ENCODE peak calls at places on chromosomes 1 and 21, in seven cellular contexts. One of them, this sample, is unnamed.

GRCh38 chr1:245336149-245336983 is 181.6 kb downstream of the KIF26B start:
- DNase-seq in brain microvascular endothelial cell: no peak
- DNase-seq in stomach: peak; percentile 51
- DNase-seq in heart left ventricle: no peak
- DNase-seq in testis: no peak
- DNase-seq in AG04450: no peak
- DNase-seq in tibial nerve: no peak
- DNase-seq in this sample: peak; percentile 77

GRCh38 chr1:29500651-29501050 is 264.3 kb downstream of the PTPRU start:
- DNase-seq in heart left ventricle: no peak
- DNase-seq in tibial nerve: no peak
- DNase-seq in stomach: peak; percentile 10
- DNase-seq in AG04450: no peak
- DNase-seq in brain microvascular endothelial cell: no peak
- DNase-seq in testis: no peak
- DNase-seq in this sample: no peak

GRCh38 chr1:203695116-203695515 is 68.5 kb downstream of the ATP2B4 start:
- DNase-seq in tibial nerve: no peak
- DNase-seq in brain microvascular endothelial cell: no peak
- DNase-seq in stomach: no peak
- DNase-seq in testis: peak; percentile 27
- DNase-seq in AG04450: no peak
- DNase-seq in heart left ventricle: peak; percentile 44
- DNase-seq in this sample: no peak

GRCh38 chr21:27480841-27481261 is 514.0 kb upstream of the ADAMTS5 start:
- DNase-seq in heart left ventricle: no peak
- DNase-seq in brain microvascular endothelial cell: peak; percentile 28
- DNase-seq in tibial nerve: no peak
- DNase-seq in testis: no peak
- DNase-seq in AG04450: no peak
- DNase-seq in stomach: no peak
- DNase-seq in this sample: no peak

GRCh38 chr1:179311149-179311700 is 17.6 kb downstream of the SOAT1 start:
- DNase-seq in stomach: no peak
- DNase-seq in testis: no peak
- DNase-seq in brain microvascular endothelial cell: no peak
- DNase-seq in AG04450: no peak
- DNase-seq in heart left ventricle: no peak
- DNase-seq in tibial nerve: no peak
- DNase-seq in this sample: no peak

GRCh38 chr1:246651012-246651411 is 73.2 kb upstream of the SCCPDH start:
- DNase-seq in stomach: no peak
- DNase-seq in heart left ventricle: no peak
- DNase-seq in AG04450: no peak
- DNase-seq in testis: no peak
- DNase-seq in brain microvascular endothelial cell: no peak
- DNase-seq in tibial nerve: no peak
- DNase-seq in this sample: no peak

GRCh38 chr1:242243472-242243871 is 244.6 kb upstream of the MAP1LC3C start:
- DNase-seq in tibial nerve: no peak
- DNase-seq in testis: no peak
- DNase-seq in stomach: no peak
- DNase-seq in heart left ventricle: no peak
- DNase-seq in AG04450: no peak
- DNase-seq in brain microvascular endothelial cell: no peak
- DNase-seq in this sample: no peak

GRCh38 chr1:11790880-11791715 is 14.7 kb downstream of the MTHFR start:
- DNase-seq in brain microvascular endothelial cell: peak; percentile 82
- DNase-seq in AG04450: peak; percentile 56
- DNase-seq in tibial nerve: peak; percentile 94
- DNase-seq in stomach: peak; percentile 92
- DNase-seq in testis: peak; percentile 90
- DNase-seq in heart left ventricle: peak; percentile 97
- DNase-seq in this sample: no peak

GRCh38 chr1:217585577-217585976 is 45.3 kb downstream of the GPATCH2 start:
- DNase-seq in heart left ventricle: no peak
- DNase-seq in stomach: no peak
- DNase-seq in brain microvascular endothelial cell: no peak
- DNase-seq in testis: no peak
- DNase-seq in tibial nerve: no peak
- DNase-seq in AG04450: no peak
- DNase-seq in this sample: no peak

GRCh38 chr1:24294228-24294672 is 24.9 kb upstream of the GRHL3 start:
- DNase-seq in tibial nerve: peak; percentile 53
- DNase-seq in testis: no peak
- DNase-seq in AG04450: peak; percentile 93
- DNase-seq in heart left ventricle: no peak
- DNase-seq in brain microvascular endothelial cell: peak; percentile 88
- DNase-seq in stomach: no peak
- DNase-seq in this sample: peak; percentile 42

GRCh38 chr1:66571789-66572188 is 37.8 kb downstream of the SGIP1 start:
- DNase-seq in AG04450: no peak
- DNase-seq in heart left ventricle: no peak
- DNase-seq in stomach: no peak
- DNase-seq in testis: no peak
- DNase-seq in tibial nerve: no peak
- DNase-seq in brain microvascular endothelial cell: no peak
- DNase-seq in this sample: no peak

GRCh38 chr1:215891673-215892072 is 324.6 kb downstream of the KCTD3 start:
- DNase-seq in stomach: no peak
- DNase-seq in heart left ventricle: no peak
- DNase-seq in AG04450: no peak
- DNase-seq in testis: no peak
- DNase-seq in brain microvascular endothelial cell: no peak
- DNase-seq in tibial nerve: no peak
- DNase-seq in this sample: no peak

GRCh38 chr21:39444406-39445145 is 1.0 kb downstream of the LCA5L start:
- DNase-seq in AG04450: no peak
- DNase-seq in stomach: no peak
- DNase-seq in brain microvascular endothelial cell: peak; percentile 53
- DNase-seq in heart left ventricle: no peak
- DNase-seq in tibial nerve: no peak
- DNase-seq in testis: no peak
- DNase-seq in this sample: peak; percentile 57

GRCh38 chr1:152486400-152487006 is 24.1 kb upstream of the LCE5A start:
- DNase-seq in stomach: no peak
- DNase-seq in tibial nerve: no peak
- DNase-seq in AG04450: no peak
- DNase-seq in brain microvascular endothelial cell: no peak
- DNase-seq in testis: no peak
- DNase-seq in heart left ventricle: no peak
- DNase-seq in this sample: no peak

GRCh38 chr21:37257526-37257966 is 9.6 kb downstream of the VPS26C start:
- DNase-seq in heart left ventricle: peak; percentile 45
- DNase-seq in testis: peak; percentile 42
- DNase-seq in brain microvascular endothelial cell: peak; percentile 11
- DNase-seq in AG04450: no peak
- DNase-seq in tibial nerve: no peak
- DNase-seq in stomach: no peak
- DNase-seq in this sample: no peak

GRCh38 chr1:110542730-110543129 is 23.8 kb upstream of the KCNA10 start:
- DNase-seq in brain microvascular endothelial cell: peak; percentile 41
- DNase-seq in testis: no peak
- DNase-seq in stomach: no peak
- DNase-seq in tibial nerve: no peak
- DNase-seq in heart left ventricle: no peak
- DNase-seq in AG04450: no peak
- DNase-seq in this sample: peak; percentile 72

GRCh38 chr1:241323510-241323909 is 33.5 kb downstream of the RGS7 start:
- DNase-seq in brain microvascular endothelial cell: peak; percentile 57
- DNase-seq in testis: peak; percentile 56
- DNase-seq in heart left ventricle: no peak
- DNase-seq in AG04450: no peak
- DNase-seq in stomach: peak; percentile 33
- DNase-seq in tibial nerve: no peak
- DNase-seq in this sample: peak; percentile 91

GRCh38 chr1:194707074-194707473 is 1520.7 kb upstream of the B3GALT2 start:
- DNase-seq in heart left ventricle: no peak
- DNase-seq in brain microvascular endothelial cell: no peak
- DNase-seq in AG04450: no peak
- DNase-seq in tibial nerve: no peak
- DNase-seq in stomach: no peak
- DNase-seq in testis: no peak
- DNase-seq in this sample: no peak

GRCh38 chr1:24437631-24438396 is 22.2 kb downstream of the NIPAL3 start:
- DNase-seq in heart left ventricle: no peak
- DNase-seq in testis: no peak
- DNase-seq in stomach: no peak
- DNase-seq in AG04450: no peak
- DNase-seq in brain microvascular endothelial cell: no peak
- DNase-seq in tibial nerve: no peak
- DNase-seq in this sample: peak; percentile 63

GRCh38 chr1:44834328-44834727 is 8.7 kb downstream of the PTCH2 start:
- DNase-seq in testis: no peak
- DNase-seq in brain microvascular endothelial cell: no peak
- DNase-seq in heart left ventricle: no peak
- DNase-seq in AG04450: no peak
- DNase-seq in tibial nerve: no peak
- DNase-seq in stomach: no peak
- DNase-seq in this sample: no peak

GRCh38 chr21:35326677-35327076 is 277.6 kb upstream of the RUNX1 start:
- DNase-seq in stomach: no peak
- DNase-seq in brain microvascular endothelial cell: no peak
- DNase-seq in tibial nerve: no peak
- DNase-seq in AG04450: no peak
- DNase-seq in heart left ventricle: no peak
- DNase-seq in testis: no peak
- DNase-seq in this sample: no peak

GRCh38 chr1:213986925-213987250 is 885 bp upstream of the PROX1 start:
- DNase-seq in stomach: no peak
- DNase-seq in brain microvascular endothelial cell: no peak
- DNase-seq in testis: no peak
- DNase-seq in AG04450: no peak
- DNase-seq in heart left ventricle: no peak
- DNase-seq in tibial nerve: no peak
- DNase-seq in this sample: no peak

GRCh38 chr1:214008791-214009612 is 21.2 kb downstream of the PROX1 start:
- DNase-seq in AG04450: no peak
- DNase-seq in testis: no peak
- DNase-seq in tibial nerve: no peak
- DNase-seq in brain microvascular endothelial cell: no peak
- DNase-seq in stomach: no peak
- DNase-seq in heart left ventricle: no peak
- DNase-seq in this sample: no peak

DNA sequence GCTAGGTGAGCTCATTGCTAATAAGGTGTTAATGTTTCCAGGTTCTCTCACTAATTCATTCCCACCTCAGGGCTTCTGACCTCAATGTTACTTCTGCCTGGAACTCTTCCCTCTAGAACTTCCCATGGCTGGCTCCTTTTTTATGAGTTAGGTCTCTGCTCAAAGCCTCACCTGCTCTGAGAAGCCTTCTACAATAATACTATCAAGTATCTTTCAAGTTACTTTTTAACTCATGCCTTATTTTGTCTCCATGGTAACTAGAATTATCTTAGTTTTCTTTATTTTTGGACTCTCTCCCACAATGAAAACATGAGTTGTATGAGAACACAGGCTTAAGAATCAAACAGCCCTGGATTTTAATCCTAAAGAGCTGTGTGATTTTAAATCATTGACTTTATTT is 3.5 kb upstream of the C1orf52 start:
- DNase-seq in brain microvascular endothelial cell: no peak
- DNase-seq in heart left ventricle: no peak
- DNase-seq in AG04450: no peak
- DNase-seq in stomach: no peak
- DNase-seq in testis: no peak
- DNase-seq in tibial nerve: no peak
- DNase-seq in this sample: no peak
- H3K27ac ChIP-seq in brain microvascular endothelial cell: no peak overlapping the region
- H3K27ac ChIP-seq in heart left ventricle: no peak overlapping the region
- H3K27ac ChIP-seq in AG04450: no peak overlapping the region
- H3K27ac ChIP-seq in stomach: peak overlapping the region; percentile 31
- H3K27ac ChIP-seq in testis: no peak overlapping the region
- H3K27ac ChIP-seq in tibial nerve: no peak overlapping the region
- H3K27ac ChIP-seq in this sample: no peak overlapping the region

GRCh38 chr21:14677639-14678179 is 131.6 kb upstream of the SAMSN1 start:
- DNase-seq in testis: no peak
- DNase-seq in stomach: no peak
- DNase-seq in tibial nerve: no peak
- DNase-seq in heart left ventricle: no peak
- DNase-seq in brain microvascular endothelial cell: no peak
- DNase-seq in AG04450: no peak
- DNase-seq in this sample: no peak
- H3K4me3 ChIP-seq in testis: no peak overlapping the region
- H3K4me3 ChIP-seq in stomach: no peak overlapping the region
- H3K4me3 ChIP-seq in tibial nerve: no peak overlapping the region
- H3K4me3 ChIP-seq in heart left ventricle: no peak overlapping the region
- H3K4me3 ChIP-seq in brain microvascular endothelial cell: no peak overlapping the region
- H3K4me3 ChIP-seq in AG04450: no peak overlapping the region
- H3K4me3 ChIP-seq in this sample: no peak overlapping the region

GRCh38 chr1:31834501-31834900 is 18.7 kb upstream of the SPOCD1 start:
- DNase-seq in testis: no peak
- DNase-seq in tibial nerve: no peak
- DNase-seq in AG04450: no peak
- DNase-seq in brain microvascular endothelial cell: no peak
- DNase-seq in heart left ventricle: no peak
- DNase-seq in stomach: no peak
- DNase-seq in this sample: peak; percentile 53
- TF ChIP-seq CTCF in testis: no peak
- TF ChIP-seq CTCF in tibial nerve: no peak
- TF ChIP-seq CTCF in AG04450: no peak
- TF ChIP-seq CTCF in brain microvascular endothelial cell: no peak
- TF ChIP-seq CTCF in heart left ventricle: no peak
- TF ChIP-seq CTCF in stomach: no peak
- TF ChIP-seq CTCF in this sample: peak; percentile 40

GRCh38 chr21:46127239-46128105 is 27.9 kb downstream of the FTCD start:
- DNase-seq in testis: no peak
- DNase-seq in stomach: no peak
- DNase-seq in AG04450: no peak
- DNase-seq in brain microvascular endothelial cell: no peak
- DNase-seq in heart left ventricle: peak; percentile 26
- DNase-seq in tibial nerve: no peak
- DNase-seq in this sample: peak; percentile 44
- H3K27ac ChIP-seq in testis: no peak overlapping the region
- H3K27ac ChIP-seq in stomach: no peak overlapping the region
- H3K27ac ChIP-seq in AG04450: peak overlapping the region; percentile 39
- H3K27ac ChIP-seq in brain microvascular endothelial cell: no peak overlapping the region
- H3K27ac ChIP-seq in heart left ventricle: peak overlapping the region; percentile 84
- H3K27ac ChIP-seq in tibial nerve: no peak overlapping the region
- H3K27ac ChIP-seq in this sample: no peak overlapping the region

GRCh38 chr1:233097546-233098254 is 147.3 kb downstream of the NTPCR start:
- DNase-seq in brain microvascular endothelial cell: no peak
- DNase-seq in testis: no peak
- DNase-seq in AG04450: no peak
- DNase-seq in stomach: no peak
- DNase-seq in tibial nerve: no peak
- DNase-seq in heart left ventricle: no peak
- DNase-seq in this sample: no peak

GRCh38 chr1:233105225-233105624 is 154.8 kb downstream of the NTPCR start:
- DNase-seq in tibial nerve: no peak
- DNase-seq in stomach: no peak
- DNase-seq in heart left ventricle: no peak
- DNase-seq in brain microvascular endothelial cell: no peak
- DNase-seq in testis: no peak
- DNase-seq in AG04450: no peak
- DNase-seq in this sample: no peak

GRCh38 chr1:233107130-233107529 is 156.7 kb downstream of the NTPCR start:
- DNase-seq in testis: no peak
- DNase-seq in tibial nerve: no peak
- DNase-seq in heart left ventricle: no peak
- DNase-seq in stomach: no peak
- DNase-seq in brain microvascular endothelial cell: no peak
- DNase-seq in AG04450: no peak
- DNase-seq in this sample: no peak

GRCh38 chr1:233098255-233098580 is 147.8 kb downstream of the NTPCR start:
- DNase-seq in tibial nerve: no peak
- DNase-seq in AG04450: no peak
- DNase-seq in brain microvascular endothelial cell: no peak
- DNase-seq in stomach: no peak
- DNase-seq in testis: no peak
- DNase-seq in heart left ventricle: no peak
- DNase-seq in this sample: no peak

GRCh38 chr1:233102381-233102780 is 152.0 kb downstream of the NTPCR start:
- DNase-seq in tibial nerve: no peak
- DNase-seq in AG04450: no peak
- DNase-seq in testis: no peak
- DNase-seq in stomach: no peak
- DNase-seq in heart left ventricle: no peak
- DNase-seq in brain microvascular endothelial cell: no peak
- DNase-seq in this sample: no peak
- H3K4me3 ChIP-seq in tibial nerve: no peak overlapping the region
- H3K4me3 ChIP-seq in AG04450: no peak overlapping the region
- H3K4me3 ChIP-seq in testis: no peak overlapping the region
- H3K4me3 ChIP-seq in stomach: no peak overlapping the region
- H3K4me3 ChIP-seq in heart left ventricle: no peak overlapping the region
- H3K4me3 ChIP-seq in brain microvascular endothelial cell: no peak overlapping the region
- H3K4me3 ChIP-seq in this sample: no peak overlapping the region